ENCODE peak calls at places on chromosomes 6 and 20, in five cellular contexts. M, C, K, Y and I are unnamed samples.

GRCh38 chr6:128487746-128488145 is 32.7 kb downstream of the PTPRK start:
- DNase-seq in K (no peak), M (peak), C (no peak), Y (no peak), I (no peak)

GRCh38 chr6:117907600-117908245 is 659 bp downstream of the SLC35F1 start:
- DNase-seq in K (no peak), M (peak), Y (no peak), C (no peak), I (no peak)

GRCh38 chr20:30812739-30813411 is 444.6 kb upstream of the DEFB115 start:
- DNase-seq in Y (no peak), C (no peak), K (no peak), M (no peak), I (no peak)

GRCh38 chr20:45910670-45911485 is 1.1 kb downstream of the PLTP start:
- DNase-seq in Y (peak), K (peak), M (peak), C (peak), I (peak)

GRCh38 chr20:50379049-50379990 is 130.9 kb upstream of the PTPN1 start:
- DNase-seq in M (peak), C (no peak), Y (peak), K (peak), I (no peak)

GRCh38 chr20:3162080-3162611 is 2.5 kb upstream of the FASTKD5 start:
- DNase-seq in M (no peak), C (no peak), Y (no peak), K (no peak), I (no peak)

GRCh38 chr6:17640477-17640917 is 40.4 kb downstream of the FAM8A1 start:
- DNase-seq in K (no peak), C (no peak), M (peak), Y (no peak), I (no peak)

GRCh38 chr6:114170958-114171387 is 171.8 kb downstream of the HS3ST5 start:
- DNase-seq in K (no peak), C (no peak), M (no peak), Y (no peak), I (no peak)

GRCh38 chr6:126620747-126621146 is 280.8 kb downstream of the CENPW start:
- DNase-seq in C (no peak), Y (no peak), K (no peak), M (no peak), I (no peak)

GRCh38 chr6:10391799-10392198 is 23.1 kb downstream of the TFAP2A start:
- DNase-seq in Y (no peak), K (no peak), M (no peak), C (no peak), I (no peak)

GRCh38 chr6:158471339-158471738 is 88.6 kb upstream of the TMEM181 start:
- DNase-seq in K (no peak), M (no peak), Y (no peak), C (no peak), I (no peak)

GRCh38 chr20:45822863-45823262 is 4.2 kb downstream of the TNNC2 start:
- DNase-seq in C (no peak), K (no peak), Y (no peak), M (peak), I (no peak)